ENCODE peak calls at places on chromosomes 3 and 15, in five cellular contexts. C, N, I, B and T are unnamed samples.

GRCh38 chr3:111761309-111761795 is 97.7 kb upstream of the PHLDB2 start:
- DNase-seq in C (no peak), N (no peak), I (peak; percentile 7), B (peak; percentile 34), T (peak; percentile 3)

GRCh38 chr3:183134844-183135243 is 27.7 kb downstream of the LAMP3 start:
- DNase-seq in C (no peak), N (no peak), I (no peak), B (no peak), T (no peak)

GRCh38 chr3:74692-75243 is 121.8 kb upstream of the CHL1 start:
- DNase-seq in C (no peak), N (no peak), I (no peak), B (no peak), T (no peak)

GRCh38 chr3:36155515-36155914 is 224.8 kb upstream of the STAC start:
- DNase-seq in C (no peak), N (no peak), I (no peak), B (no peak), T (no peak)

GRCh38 chr3:129736070-129736469 is 129.6 kb upstream of the PLXND1 start:
- DNase-seq in C (no peak), N (no peak), I (no peak), B (no peak), T (no peak)

GRCh38 chr15:63135804-63136203 is 14.1 kb downstream of the LACTB start:
- DNase-seq in C (no peak), N (no peak), I (no peak), B (peak; percentile 88), T (no peak)

GRCh38 chr3:168472811-168473210 is 377.1 kb upstream of the GOLIM4 start:
- DNase-seq in C (no peak), N (no peak), I (no peak), B (no peak), T (no peak)

GRCh38 chr3:177041021-177041729 is 156.1 kb downstream of the TBL1XR1 start:
- DNase-seq in C (no peak), N (peak; percentile 46), I (no peak), B (peak; percentile 86), T (no peak)

GRCh38 chr3:151112731-151113130 is 27.3 kb downstream of the MED12L start:
- DNase-seq in C (no peak), N (no peak), I (no peak), B (no peak), T (no peak)

GRCh38 chr3:133935843-133936825 is 40.5 kb upstream of the RAB6B start:
- DNase-seq in C (no peak), N (no peak), I (no peak), B (no peak), T (no peak)

GRCh38 chr3:123695731-123696640 is 111.1 kb upstream of the HACD2 start:
- DNase-seq in C (no peak), N (no peak), I (no peak), B (peak; percentile 28), T (no peak)

GRCh38 chr3:61979645-61980430 is 393.5 kb downstream of the FEZF2 start:
- DNase-seq in C (no peak), N (no peak), I (no peak), B (peak; percentile 41), T (no peak)

GRCh38 chr15:26891448-26891881 is 24.6 kb downstream of the GABRA5 start:
- DNase-seq in C (peak; percentile 75), N (peak; percentile 47), I (peak; percentile 61), B (peak; percentile 73), T (peak; percentile 63)

GRCh38 chr3:146308682-146309081 is 57.8 kb upstream of the PLSCR4 start:
- DNase-seq in C (no peak), N (no peak), I (no peak), B (peak; percentile 94), T (no peak)

GRCh38 chr15:68528891-68529290 is 49.9 kb upstream of the CORO2B start:
- DNase-seq in C (no peak), N (no peak), I (no peak), B (peak; percentile 89), T (no peak)

GRCh38 chr3:134327594-134327975 is 46.7 kb downstream of the AMOTL2 start:
- DNase-seq in C (no peak), N (no peak), I (no peak), B (peak; percentile 55), T (no peak)

GRCh38 chr3:127786358-127787070 is 35.8 kb downstream of the MGLL start:
- DNase-seq in C (no peak), N (peak; percentile 93), I (no peak), B (peak; percentile 53), T (no peak)

GRCh38 chr3:102224171-102224570 is 210.6 kb upstream of the ZPLD1 start:
- DNase-seq in C (no peak), N (no peak), I (peak; percentile 27), B (peak; percentile 34), T (peak; percentile 18)

GRCh38 chr3:62446337-62446940 is 73.1 kb upstream of the FEZF2 start:
- DNase-seq in C (no peak), N (no peak), I (no peak), B (no peak), T (no peak)

GRCh38 chr3:39404943-39405686 is 1.4 kb upstream of the RPSA start:
- DNase-seq in C (no peak), N (no peak), I (no peak), B (no peak), T (no peak)

GRCh38 chr3:168095611-168096209 is at the start of gene GOLIM4:
- DNase-seq in C (peak; percentile 91), N (peak; percentile 98), I (peak; percentile 95), B (peak; percentile 98), T (peak; percentile 95)

GRCh38 chr15:31857194-31857593 is 173.1 kb upstream of the CHRNA7 start:
- DNase-seq in C (no peak), N (no peak), I (no peak), B (no peak), T (no peak)

GRCh38 chr3:163919154-163919553 is 1159.1 kb downstream of the SI start:
- DNase-seq in C (no peak), N (no peak), I (no peak), B (no peak), T (no peak)

GRCh38 chr3:99287876-99288275 is 350.5 kb upstream of the COL8A1 start:
- DNase-seq in C (no peak), N (no peak), I (no peak), B (no peak), T (no peak)

GRCh38 chr3:129592362-129593150 is 13.9 kb downstream of the PLXND1 start:
- DNase-seq in C (no peak), N (peak; percentile 91), I (no peak), B (peak; percentile 72), T (no peak)

GRCh38 chr3:15983693-15984092 is 185.9 kb upstream of the ANKRD28 start:
- DNase-seq in C (no peak), N (no peak), I (no peak), B (no peak), T (no peak)

DNA sequence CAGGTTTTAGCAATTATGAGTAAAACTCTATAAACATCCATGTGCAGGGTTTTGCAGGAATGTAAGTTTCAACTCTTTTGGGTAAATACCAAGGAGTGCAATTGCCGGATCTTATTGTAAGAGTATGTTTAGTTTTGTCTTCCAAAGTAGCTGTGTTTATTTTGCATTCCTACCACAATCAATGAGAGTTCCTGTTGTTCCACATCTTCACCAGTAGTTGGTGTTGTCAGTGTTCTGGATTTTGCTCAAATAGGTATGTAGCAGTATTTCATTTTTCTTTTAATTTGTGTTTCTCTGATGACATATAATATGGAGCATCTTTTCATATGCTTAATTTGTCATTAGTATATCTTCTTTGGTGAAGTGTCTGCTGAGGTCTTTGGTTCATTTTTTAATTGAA is 185.1 kb upstream of the GALNT15 start:
- DNase-seq in C (no peak), N (no peak), I (no peak), B (peak; percentile 8), T (no peak)
- TF ChIP-seq CTCF in C (no peak), N (peak; percentile 20), I (no peak), B (peak; percentile 46), T (peak; percentile 11)

GRCh38 chr3:14425574-14426304 is 23.3 kb downstream of the SLC6A6 start:
- DNase-seq in C (no peak), N (no peak), I (peak; percentile 64), B (no peak), T (no peak)
- TF ChIP-seq CTCF in C (no peak), N (peak; percentile 6), I (no peak), B (no peak), T (no peak)

GRCh38 chr15:91142097-91142744 is 42.2 kb downstream of the SV2B start:
- DNase-seq in C (no peak), N (no peak), I (no peak), B (peak; percentile 1), T (peak; percentile 56)
- TF ChIP-seq CTCF in C (no peak), N (peak; percentile 45), I (peak; percentile 45), B (no peak), T (peak; percentile 61)

GRCh38 chr3:46378426-46378942 is 7.7 kb downstream of the CCR5 start:
- DNase-seq in C (no peak), N (peak; percentile 67), I (peak; percentile 59), B (peak; percentile 67), T (peak; percentile 52)
- TF ChIP-seq CTCF in C (peak; percentile 36), N (peak; percentile 58), I (peak; percentile 68), B (peak; percentile 81), T (peak; percentile 94)